ENCODE peak calls at places on chromosomes 3 and 15, in eight cellular contexts. V, N, Z, U, Y, K, G and X are unnamed samples.

GRCh38 chr3:188607810-188608209 is 453.9 kb downstream of the LPP start:
- DNase-seq in V (no peak), N (no peak), Z (no peak), U (no peak), Y (no peak), K (no peak), G (no peak), X (no peak)

GRCh38 chr3:33919721-33920120 is 121.3 kb downstream of the PDCD6IP start:
- DNase-seq in V (no peak), N (no peak), Z (no peak), U (no peak), Y (no peak), K (no peak), G (no peak), X (no peak)

GRCh38 chr15:79101866-79102581 is 11.4 kb upstream of the RASGRF1 start:
- DNase-seq in V (no peak), N (no peak), Z (no peak), U (no peak), Y (no peak), K (no peak), G (no peak), X (no peak)

GRCh38 chr15:68614621-68615035 is 35.8 kb downstream of the CORO2B start:
- DNase-seq in V (no peak), N (no peak), Z (peak; percentile 80), U (no peak), Y (no peak), K (no peak), G (peak; percentile 62), X (no peak)

GRCh38 chr3:41274944-41275668 is 75.8 kb downstream of the CTNNB1 start:
- DNase-seq in V (peak; percentile 57), N (peak; percentile 81), Z (no peak), U (no peak), Y (no peak), K (no peak), G (no peak), X (peak; percentile 46)

GRCh38 chr15:51735611-51736010 is 1.8 kb downstream of the LYSMD2 start:
- DNase-seq in V (no peak), N (no peak), Z (no peak), U (no peak), Y (no peak), K (peak; percentile 33), G (no peak), X (no peak)

GRCh38 chr3:114093596-114093995 is 37.1 kb downstream of the QTRT2 start:
- DNase-seq in V (peak; percentile 65), N (peak; percentile 7), Z (no peak), U (no peak), Y (no peak), K (no peak), G (no peak), X (peak; percentile 92)

GRCh38 chr3:90184861-90185260 is 1077.4 kb downstream of the EPHA3 start:
- DNase-seq in V (peak; percentile 47), N (peak; percentile 14), Z (no peak), U (no peak), Y (no peak), K (no peak), G (no peak), X (peak; percentile 8)

GRCh38 chr15:90512281-90512680 is 17.4 kb upstream of the CRTC3 start:
- DNase-seq in V (no peak), N (no peak), Z (no peak), U (no peak), Y (no peak), K (no peak), G (no peak), X (no peak)

GRCh38 chr15:78915341-78916087 is 29.3 kb downstream of the CTSH start:
- DNase-seq in V (no peak), N (no peak), Z (no peak), U (no peak), Y (no peak), K (no peak), G (no peak), X (peak; percentile 19)

GRCh38 chr3:87486115-87486514 is 209.7 kb upstream of the POU1F1 start:
- DNase-seq in V (no peak), N (no peak), Z (no peak), U (no peak), Y (no peak), K (no peak), G (no peak), X (no peak)

GRCh38 chr15:67884514-67885225 is 44.8 kb upstream of the RNU6-1 start:
- DNase-seq in V (peak; percentile 68), N (peak; percentile 50), Z (peak; percentile 70), U (no peak), Y (peak; percentile 48), K (peak; percentile 10), G (peak; percentile 78), X (peak; percentile 82)

GRCh38 chr3:89300519-89300918 is 193.1 kb downstream of the EPHA3 start:
- DNase-seq in V (no peak), N (no peak), Z (no peak), U (no peak), Y (no peak), K (no peak), G (no peak), X (peak; percentile 5)

GRCh38 chr15:92820233-92821021 is 79.7 kb upstream of the CHD2 start:
- DNase-seq in V (peak; percentile 91), N (peak; percentile 92), Z (peak; percentile 91), U (peak; percentile 91), Y (peak; percentile 88), K (peak; percentile 79), G (peak; percentile 93), X (peak; percentile 95)

GRCh38 chr3:77254967-77255831 is 215.3 kb downstream of the ROBO2 start:
- DNase-seq in V (peak; percentile 45), N (peak; percentile 31), Z (no peak), U (peak; percentile 7), Y (no peak), K (no peak), G (peak; percentile 69), X (peak; percentile 77)

GRCh38 chr3:112638327-112639020 is 2.5 kb downstream of the CCDC80 start:
- DNase-seq in V (no peak), N (no peak), Z (no peak), U (no peak), Y (no peak), K (no peak), G (no peak), X (no peak)

GRCh38 chr3:106794442-106794841 is 582.8 kb upstream of the CCDC54 start:
- DNase-seq in V (peak; percentile 66), N (no peak), Z (no peak), U (no peak), Y (no peak), K (no peak), G (no peak), X (no peak)